ENCODE peak calls at places on chromosomes 13 and 19, in five cellular contexts. L is neural progenitor cell, H is PC-3, Z is HCT116, T is MM.1S. R is an unnamed sample.

GRCh38 chr13:35764359-35765015 is 288.0 kb upstream of the MAB21L1 start:
- DNase-seq in L (no peak), H (no peak), Z (no peak), T (no peak), R (peak)

GRCh38 chr13:51235186-51235585 is 13.0 kb downstream of the FAM124A start:
- DNase-seq in L (no peak), H (no peak), Z (no peak), T (no peak), R (peak)

GRCh38 chr19:42568006-42568405 is 26.7 kb downstream of the CEACAM8 start:
- DNase-seq in L (no peak), H (no peak), Z (no peak), T (no peak), R (no peak)

GRCh38 chr19:10979950-10980349 is 19.1 kb downstream of the SMARCA4 start:
- DNase-seq in L (no peak), H (no peak), Z (no peak), T (peak), R (peak)

GRCh38 chr13:45615501-45616101 is at the start of gene ERICH6B:
- DNase-seq in L (peak), H (no peak), Z (no peak), T (no peak), R (no peak)

GRCh38 chr19:45098521-45099464 is 5.8 kb downstream of the PPP1R37 start:
- DNase-seq in L (no peak), H (no peak), Z (no peak), T (no peak), R (peak)

GRCh38 chr13:93450226-93450625 is 223.6 kb downstream of the GPC6 start:
- DNase-seq in L (no peak), H (no peak), Z (no peak), T (no peak), R (peak)

GRCh38 chr19:33613601-33614000 is 8.2 kb upstream of the CHST8 start:
- DNase-seq in L (no peak), H (no peak), Z (no peak), T (no peak), R (no peak)

GRCh38 chr13:114219406-114219805 is 15.3 kb upstream of the CDC16 start:
- DNase-seq in L (no peak), H (no peak), Z (no peak), T (no peak), R (no peak)

GRCh38 chr13:73599232-73600128 is 534.7 kb downstream of the KLF12 start:
- DNase-seq in L (no peak), H (peak), Z (no peak), T (no peak), R (no peak)

GRCh38 chr13:55528434-55528833 is 1612.3 kb upstream of the PRR20A start:
- DNase-seq in L (peak), H (no peak), Z (no peak), T (no peak), R (no peak)

GRCh38 chr19:14051980-14052379 is 9.9 kb downstream of the PALM3 start:
- DNase-seq in L (no peak), H (no peak), Z (no peak), T (no peak), R (no peak)

DNA sequence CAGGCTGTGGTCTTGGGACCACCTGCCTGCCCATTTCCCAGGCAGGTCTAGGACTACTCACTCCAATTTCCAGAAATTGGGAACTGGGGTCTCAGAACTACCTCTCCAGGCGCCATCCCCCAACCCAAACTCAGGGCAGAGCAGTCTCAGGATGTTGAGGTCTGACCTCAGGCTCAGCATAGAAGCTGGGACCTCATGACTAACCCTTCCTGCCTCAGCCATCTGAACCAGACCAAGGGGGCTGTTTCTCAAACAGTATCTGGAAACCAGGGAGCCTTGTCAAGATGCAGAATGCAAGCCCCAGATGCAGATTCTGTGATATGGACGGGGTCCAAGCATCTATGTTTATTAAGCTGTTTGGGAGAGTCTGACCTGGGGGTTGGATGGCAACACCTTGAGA is 1.3 kb downstream of the FBXW9 start:
- DNase-seq in L (no peak), H (no peak), Z (no peak), T (no peak), R (no peak)
- TF ChIP-seq EZH2phosphoT487 in L (no peak), H (no peak), Z (no peak), T (no peak), R (no peak)

GRCh38 chr19:18669524-18669817 is 14.0 kb upstream of the CRTC1 start:
- DNase-seq in L (no peak), H (no peak), Z (no peak), T (no peak), R (no peak)
- H3K9ac ChIP-seq in L (no peak), H (no peak), Z (no peak), T (no peak), R (no peak)

DNA sequence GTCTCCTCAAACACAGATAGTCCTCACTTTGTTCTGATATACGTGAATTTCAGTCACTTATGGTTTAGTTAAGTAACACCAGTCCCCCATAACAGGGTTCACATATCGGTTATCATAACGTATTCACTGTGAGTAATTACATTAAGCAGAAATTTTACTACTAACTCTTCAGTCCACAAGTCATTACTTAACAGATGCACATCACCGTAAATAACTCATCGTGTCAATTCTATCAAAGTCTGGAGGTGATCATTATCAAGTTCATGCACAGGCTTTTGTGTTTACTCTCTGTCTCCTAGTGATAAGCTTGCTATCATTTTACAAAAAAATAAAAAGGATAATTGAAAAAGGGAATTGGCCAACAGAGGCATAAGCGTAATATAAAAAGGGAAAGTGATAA is 287.4 kb upstream of the ATXN8OS start:
- DNase-seq in L (no peak), H (no peak), Z (no peak), T (no peak), R (no peak)
- TF ChIP-seq EZH2phosphoT487 in L (no peak), H (no peak), Z (no peak), T (no peak), R (no peak)

GRCh38 chr13:80462567-80462966 is 121.6 kb upstream of the SPRY2 start:
- DNase-seq in L (no peak), H (no peak), Z (no peak), T (no peak), R (no peak)

GRCh38 chr13:80463673-80464352 is 122.9 kb upstream of the SPRY2 start:
- DNase-seq in L (no peak), H (peak), Z (no peak), T (no peak), R (no peak)

GRCh38 chr13:80454245-80454644 is 113.3 kb upstream of the SPRY2 start:
- DNase-seq in L (no peak), H (no peak), Z (no peak), T (peak), R (no peak)

GRCh38 chr13:80462037-80462436 is 121.1 kb upstream of the SPRY2 start:
- DNase-seq in L (no peak), H (no peak), Z (no peak), T (no peak), R (no peak)

DNA sequence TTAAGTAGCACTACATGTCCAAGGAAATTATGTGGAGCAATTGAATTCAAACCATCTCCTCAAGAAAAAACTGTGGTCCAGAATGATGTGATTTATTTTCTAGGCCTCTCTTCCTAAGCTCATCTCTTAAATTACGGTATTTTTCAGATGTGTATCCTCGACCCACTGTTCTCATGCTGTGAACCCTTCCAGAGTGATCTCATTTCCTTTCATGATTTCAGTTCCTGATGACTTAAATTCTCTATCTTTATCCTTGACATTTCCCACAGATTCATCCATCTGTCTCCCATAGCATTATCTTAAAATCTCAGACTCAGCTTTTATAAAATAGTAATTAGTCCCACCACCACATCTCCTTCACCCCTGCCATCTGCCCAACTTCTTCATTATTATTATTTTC is 117.6 kb upstream of the SPRY2 start:
- DNase-seq in L (no peak), H (no peak), Z (no peak), T (no peak), R (no peak)
- H3K9ac ChIP-seq in L (no peak), H (no peak), Z (no peak), T (no peak), R (no peak)